ENCODE peak calls at places on chromosomes 12 and 14, in five cellular contexts. D is endothelial cell of umbilical vein, I is heart right ventricle, A is HCT116, E is tibial nerve. U is an unnamed sample. For H3K4me1, the result is how much of the 10 kb centered on the place peaks cover.

GRCh38 chr12:60112778-60113177 is 516.9 kb downstream of the SLC16A7 start:
- DNase-seq in E (no peak), A (no peak), D (no peak), I (no peak), U (no peak)

GRCh38 chr12:70507442-70507841 is 129.8 kb downstream of the PTPRB start:
- DNase-seq in D (peak), I (no peak), E (no peak), A (no peak), U (peak)

GRCh38 chr12:92624236-92624635 is 78.6 kb upstream of the PLEKHG7 start:
- DNase-seq in A (no peak), D (peak), E (no peak), I (no peak), U (peak)

GRCh38 chr14:69366069-69366468 is 32.0 kb downstream of the ERH start:
- DNase-seq in I (no peak), A (no peak), D (no peak), E (no peak), U (no peak)

GRCh38 chr14:68939893-68940613 is 39.0 kb downstream of the ACTN1 start:
- DNase-seq in E (peak), A (no peak), D (peak), I (peak), U (peak)

GRCh38 chr14:85580536-85581165 is 50.7 kb downstream of the FLRT2 start:
- DNase-seq in D (peak), A (no peak), E (no peak), I (no peak), U (no peak)

GRCh38 chr12:39314547-39314946 is 128.4 kb downstream of the KIF21A start:
- DNase-seq in D (peak), A (no peak), I (no peak), E (no peak), U (no peak)

GRCh38 chr14:58276208-58276607 is 22.1 kb upstream of the ARID4A start:
- DNase-seq in I (no peak), E (no peak), A (no peak), D (no peak), U (no peak)

GRCh38 chr14:69685217-69685616 is 73.8 kb downstream of the SUSD6 start:
- DNase-seq in I (no peak), A (no peak), E (no peak), D (peak), U (no peak)

GRCh38 chr12:10122689-10123088 is 7.3 kb downstream of the CLEC7A start:
- DNase-seq in D (no peak), I (no peak), A (no peak), E (no peak), U (no peak)

GRCh38 chr12:116697305-116698130 is 40.4 kb downstream of the SPRING1 start:
- DNase-seq in I (peak), E (no peak), D (no peak), A (peak), U (peak)

GRCh38 chr12:129200576-129200975 is 347.3 kb downstream of the GLT1D1 start:
- DNase-seq in A (no peak), E (no peak), I (no peak), D (no peak), U (no peak)

GRCh38 chr14:96130854-96131253 is 73.8 kb upstream of the BDKRB2 start:
- DNase-seq in D (no peak), A (no peak), I (no peak), E (no peak), U (peak)

GRCh38 chr12:15700595-15700994 is 88.6 kb downstream of the EPS8 start:
- DNase-seq in E (no peak), I (no peak), D (peak), A (peak), U (peak)

GRCh38 chr14:81400852-81401251 is 728 bp upstream of the STON2 start:
- DNase-seq in I (no peak), E (peak), D (no peak), A (peak), U (peak)

GRCh38 chr14:104784846-104785707 is 10.5 kb downstream of the AKT1 start:
- DNase-seq in E (no peak), D (no peak), I (peak), A (no peak), U (no peak)

GRCh38 chr12:66149702-66150398 is 19.3 kb upstream of the LLPH start:
- DNase-seq in D (peak), A (no peak), E (no peak), I (no peak), U (no peak)

GRCh38 chr12:104370989-104371870 is 67.7 kb downstream of the EID3 start:
- DNase-seq in E (no peak), A (no peak), D (peak), I (no peak), U (peak)

GRCh38 chr14:51998348-51998747 is 9.0 kb downstream of the RTRAF start:
- DNase-seq in D (no peak), I (no peak), A (no peak), E (no peak), U (no peak)

GRCh38 chr14:81416233-81416927 is 16.3 kb upstream of the STON2 start:
- DNase-seq in E (no peak), D (no peak), I (no peak), A (no peak), U (no peak)

GRCh38 chr14:65195042-65195719 is 92.9 kb upstream of the MAX start:
- DNase-seq in D (no peak), I (no peak), A (no peak), E (no peak), U (no peak)

GRCh38 chr12:12985817-12986408 is 14.2 kb downstream of the HEBP1 start:
- DNase-seq in D (peak), I (no peak), E (no peak), A (peak), U (peak)

GRCh38 chr12:65565601-65566560 is 258.4 kb upstream of the HMGA2 start:
- DNase-seq in A (no peak), E (no peak), I (no peak), D (peak), U (peak)

GRCh38 chr12:92863255-92863654 is 65.8 kb downstream of the EEA1 start:
- DNase-seq in I (no peak), D (no peak), E (no peak), A (no peak), U (no peak)

GRCh38 chr14:73792476-73792875 is 59.2 kb upstream of the PTGR2 start:
- DNase-seq in D (no peak), I (no peak), A (no peak), E (peak), U (no peak)

GRCh38 chr14:24064856-24065255 is 6.5 kb upstream of the CPNE6 start:
- DNase-seq in I (no peak), E (no peak), D (no peak), A (no peak), U (no peak)

GRCh38 chr12:108037960-108038359 is 91.1 kb upstream of the WSCD2 start:
- DNase-seq in D (no peak), A (no peak), I (no peak), E (no peak), U (no peak)

GRCh38 chr14:84127430-84127829 is 1402.5 kb upstream of the FLRT2 start:
- DNase-seq in E (no peak), A (no peak), D (no peak), I (no peak), U (no peak)

GRCh38 chr12:81211306-81211705 is 133.4 kb downstream of the ACSS3 start:
- DNase-seq in D (no peak), A (no peak), I (no peak), E (no peak), U (no peak)

GRCh38 chr14:63421226-63421625 is 102.5 kb upstream of the GPHB5 start:
- DNase-seq in D (no peak), E (no peak), I (no peak), A (no peak), U (no peak)

GRCh38 chr12:97940105-97940504 is 477.5 kb downstream of the RMST start:
- DNase-seq in A (no peak), E (no peak), D (no peak), I (no peak), U (no peak)
- H3K4me1 ChIP-seq in A (under half), E (under half), D (under half), I (under half), U (under half)

GRCh38 chr12:19105468-19105867 is 24.1 kb upstream of the PLEKHA5 start:
- DNase-seq in A (no peak), E (no peak), D (no peak), I (no peak), U (no peak)
- H3K27ac ChIP-seq in A (no peak), E (no peak), D (no peak), I (no peak), U (no peak)

GRCh38 chr12:45988259-45988658 is 2.1 kb downstream of the SCAF11 start:
- DNase-seq in D (no peak), A (no peak), E (no peak), I (no peak), U (peak)
- H3K4me1 ChIP-seq in D (under half), A (under half), E (under half), I (half or more), U (under half)

GRCh38 chr14:49879683-49880204 is 13.1 kb upstream of the ARF6 start:
- DNase-seq in E (no peak), D (peak), A (peak), I (no peak), U (peak)
- H3K27ac ChIP-seq in E (peak), D (no peak), A (peak), I (no peak), U (no peak)

GRCh38 chr12:63083046-63083445 is 68.0 kb downstream of the AVPR1A start:
- DNase-seq in E (no peak), A (no peak), I (no peak), D (no peak), U (no peak)

GRCh38 chr12:63086149-63086915 is 64.7 kb downstream of the AVPR1A start:
- DNase-seq in D (no peak), A (no peak), I (no peak), E (no peak), U (no peak)

GRCh38 chr12:63084501-63084900 is 66.5 kb downstream of the AVPR1A start:
- DNase-seq in D (no peak), I (no peak), E (no peak), A (no peak), U (no peak)

GRCh38 chr12:63079791-63080395 is 71.1 kb downstream of the AVPR1A start:
- DNase-seq in E (no peak), I (no peak), A (no peak), D (no peak), U (no peak)

GRCh38 chr12:63085120-63085519 is 65.9 kb downstream of the AVPR1A start:
- DNase-seq in A (no peak), E (no peak), I (no peak), D (no peak), U (no peak)
- H3K4me1 ChIP-seq in A (under half), E (under half), I (under half), D (under half), U (under half)

DNA sequence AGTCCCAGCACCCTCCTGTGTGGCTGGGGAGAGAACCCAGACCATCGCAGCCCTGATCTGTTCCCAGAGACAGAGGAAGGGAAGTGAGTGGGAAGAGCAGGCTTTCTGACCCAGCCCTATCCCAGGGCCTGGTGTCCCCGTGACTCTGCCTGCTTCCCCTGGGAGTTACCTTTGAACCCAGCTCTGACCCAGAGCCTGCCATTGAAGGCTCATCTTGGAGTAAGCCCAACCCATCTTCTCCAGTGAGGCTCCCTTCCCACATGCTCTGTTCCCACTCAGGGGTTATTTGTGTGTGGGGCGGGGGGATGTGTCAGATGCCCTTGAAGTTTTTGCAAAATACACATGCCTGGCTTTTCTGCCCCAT is 6.0 kb downstream of the TMEM63C start:
- DNase-seq in D (no peak), A (no peak), I (no peak), E (no peak), U (no peak)
- H3K27ac ChIP-seq in D (no peak), A (no peak), I (no peak), E (no peak), U (no peak)

GRCh38 chr12:4001869-4002268 is 128.7 kb upstream of the PARP11 start:
- DNase-seq in E (no peak), A (no peak), I (no peak), D (no peak), U (no peak)

GRCh38 chr12:3998968-3999792 is 126.0 kb upstream of the PARP11 start:
- DNase-seq in E (no peak), D (no peak), I (no peak), A (no peak), U (no peak)

GRCh38 chr12:3999904-4000303 is 126.7 kb upstream of the PARP11 start:
- DNase-seq in E (no peak), I (no peak), A (no peak), D (no peak), U (no peak)

GRCh38 chr12:4002601-4003000 is 129.4 kb upstream of the PARP11 start:
- DNase-seq in D (no peak), A (no peak), I (no peak), E (no peak), U (no peak)

DNA sequence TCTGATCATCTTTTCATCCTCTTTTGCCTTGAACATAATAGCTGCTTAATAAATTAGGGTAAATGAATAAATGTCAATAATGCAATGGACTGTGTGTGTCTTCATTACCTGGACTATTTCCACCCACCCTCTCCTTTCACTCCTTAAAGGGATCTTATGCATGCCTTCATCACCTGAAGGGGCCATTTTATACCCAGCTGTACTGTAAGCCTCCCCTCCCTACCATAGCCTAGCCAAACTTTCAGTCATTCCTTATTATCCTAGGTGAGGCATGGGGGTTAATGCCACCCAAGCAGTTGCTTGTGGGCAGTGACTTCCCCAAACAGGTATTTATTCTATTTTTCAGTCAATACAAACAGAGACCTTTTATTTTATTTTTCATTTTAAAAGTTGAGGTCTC is 127.8 kb upstream of the PARP11 start:
- DNase-seq in I (no peak), A (no peak), E (no peak), D (no peak), U (no peak)
- H3K4me1 ChIP-seq in I (under half), A (under half), E (under half), D (under half), U (under half)

GRCh38 chr12:125206757-125207156 is 141.5 kb downstream of the AACS start:
- DNase-seq in I (no peak), A (no peak), E (no peak), D (no peak), U (no peak)
- H3K27ac ChIP-seq in I (no peak), A (no peak), E (no peak), D (no peak), U (no peak)

GRCh38 chr12:6367065-6367968 is 8.0 kb downstream of the SCNN1A start:
- DNase-seq in E (no peak), D (peak), A (no peak), I (no peak), U (peak)
- H3K4me1 ChIP-seq in E (under half), D (under half), A (half or more), I (under half), U (under half)

DNA sequence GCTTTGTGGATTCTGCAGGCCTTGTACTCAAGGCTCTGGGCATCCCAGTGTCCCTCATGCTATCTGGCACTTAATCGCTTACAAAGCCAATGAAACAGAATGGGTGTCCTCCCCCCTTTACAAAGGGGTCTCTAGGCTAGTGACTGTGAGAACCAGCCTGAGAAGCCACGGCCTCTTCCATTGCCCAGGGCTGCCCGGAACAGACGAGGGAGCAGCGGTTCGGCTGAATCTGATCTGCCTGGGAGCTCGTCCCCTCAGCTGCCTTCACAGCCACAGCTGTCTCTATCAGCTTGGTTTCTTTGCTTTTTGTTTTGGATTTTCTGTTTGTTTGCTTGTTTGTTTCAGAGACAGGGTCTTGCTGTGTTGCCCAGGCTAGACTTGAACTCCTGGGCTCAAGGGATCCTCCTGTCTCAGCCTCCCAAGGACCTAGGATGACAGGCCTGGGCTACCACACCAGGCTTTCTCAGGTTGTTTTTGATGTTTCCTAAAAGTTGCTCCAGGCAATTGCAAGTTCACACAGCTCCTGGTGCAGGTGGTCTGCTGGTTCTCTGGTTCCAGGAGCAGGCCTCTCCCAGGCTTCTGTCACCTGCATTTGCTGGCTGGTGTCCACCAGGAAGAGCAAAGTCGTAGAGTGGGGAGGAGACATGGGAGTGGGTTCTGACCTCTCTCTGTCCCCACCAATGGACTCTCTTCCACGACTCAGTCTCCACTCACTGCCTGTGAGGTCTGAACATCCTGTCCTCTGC is 10.9 kb upstream of the RIN3 start:
- DNase-seq in D (no peak), I (no peak), E (no peak), A (no peak), U (no peak)
- H3K27ac ChIP-seq in D (no peak), I (no peak), E (no peak), A (peak), U (no peak)